ENCODE peak calls at places on chromosomes 11 and 22, in four cellular contexts. K is A549, F is K562, A is HepG2. M is an unnamed sample.

GRCh38 chr11:43943931-43944751 is 1.7 kb downstream of the C11orf96 start:
- DNase-seq in K (no peak), A (no peak), F (no peak), M (no peak)

GRCh38 chr11:2804701-2805387 is 80.7 kb downstream of the CDKN1C start:
- DNase-seq in K (no peak), A (no peak), F (no peak), M (no peak)

GRCh38 chr11:31803813-31804438 is 7.2 kb downstream of the PAX6 start:
- DNase-seq in K (no peak), F (no peak), A (no peak), M (no peak)

GRCh38 chr11:80783561-80783960 is 1342.7 kb upstream of the TENM4 start:
- DNase-seq in K (no peak), F (no peak), A (no peak), M (no peak)

GRCh38 chr11:78952188-78952587 is 377.5 kb upstream of the NARS2 start:
- DNase-seq in A (no peak), F (no peak), K (no peak), M (no peak)

GRCh38 chr11:2300290-2300935 is 1.3 kb downstream of the C11orf21 start:
- DNase-seq in F (no peak), A (no peak), K (no peak), M (no peak)

GRCh38 chr11:11981364-11981763 is 27.1 kb downstream of the DKK3 start:
- DNase-seq in K (no peak), A (no peak), F (no peak), M (no peak)

GRCh38 chr11:12195773-12196172 is 85.4 kb downstream of the MICAL2 start:
- DNase-seq in F (no peak), A (no peak), K (no peak), M (no peak)

GRCh38 chr11:114166897-114167323 is 107.4 kb downstream of the ZBTB16 start:
- DNase-seq in F (no peak), K (no peak), A (no peak), M (no peak)

GRCh38 chr11:102186836-102187235 is 76.6 kb downstream of the YAP1 start:
- DNase-seq in F (no peak), A (peak), K (no peak), M (no peak)

GRCh38 chr11:90646706-90647105 is 423.9 kb upstream of the CHORDC1 start:
- DNase-seq in K (no peak), F (no peak), A (no peak), M (no peak)

GRCh38 chr11:18065572-18065971 is 19.5 kb upstream of the TPH1 start:
- DNase-seq in A (no peak), F (no peak), K (no peak), M (no peak)

DNA sequence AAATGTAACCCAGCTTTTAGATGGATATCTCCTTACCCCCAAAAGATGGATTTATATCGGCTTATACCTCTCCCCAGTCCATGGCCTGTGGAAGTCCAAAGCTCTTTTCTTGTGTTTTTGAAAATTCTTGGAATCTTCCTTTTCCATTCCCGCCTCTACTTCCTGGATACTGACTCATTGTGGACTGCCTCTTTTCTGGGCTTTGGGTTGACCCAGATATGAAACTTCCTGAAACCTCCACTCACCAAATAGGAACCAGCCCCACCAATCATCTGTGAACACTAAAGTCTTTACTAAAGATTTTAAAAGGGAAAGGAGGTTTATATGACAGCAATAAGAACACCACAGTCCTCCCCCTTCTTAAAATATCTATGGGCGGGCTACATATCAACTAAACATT is 163.4 kb upstream of the SYN3 start:
- DNase-seq in F (no peak), A (no peak), K (no peak), M (no peak)
- TF ChIP-seq POLR2AphosphoS2 in F (no peak), A (no peak), K (no peak), M (no peak)

GRCh38 chr11:88520391-88520790 is 182.9 kb upstream of the CTSC start:
- DNase-seq in F (no peak), A (no peak), K (no peak), M (no peak)
- TF ChIP-seq POLR2AphosphoS2 in F (no peak), A (no peak), K (no peak), M (no peak)

GRCh38 chr11:26931881-26932280 is 62.0 kb upstream of the FIBIN start:
- DNase-seq in A (no peak), F (no peak), K (no peak), M (no peak)
- TF ChIP-seq POLR2AphosphoS2 in A (no peak), F (no peak), K (no peak), M (no peak)

GRCh38 chr22:48898524-48899377 is 928.9 kb downstream of the BRD1 start:
- DNase-seq in K (no peak), F (no peak), A (no peak), M (no peak)
- TF ChIP-seq POLR2AphosphoS2 in K (no peak), F (no peak), A (no peak), M (no peak)

DNA sequence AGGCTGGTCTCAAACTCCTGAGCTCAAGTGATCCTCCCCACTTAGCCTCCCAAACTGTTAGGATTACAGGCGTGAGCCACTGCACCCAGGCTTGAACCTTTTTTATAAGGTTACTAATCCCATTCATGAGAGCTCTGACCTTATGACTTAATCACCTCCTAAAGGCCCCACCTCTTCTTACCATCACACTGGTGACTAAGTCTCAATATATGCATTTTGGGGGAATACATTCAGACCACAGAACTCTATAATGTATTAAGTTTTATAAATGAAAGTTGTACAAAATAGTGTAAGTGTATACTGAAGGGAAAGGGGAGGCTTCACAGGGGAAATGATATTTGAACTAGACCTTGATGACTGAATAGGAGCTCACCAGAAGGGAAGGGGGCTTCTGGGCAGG is 28.4 kb upstream of the RBFOX2 start:
- DNase-seq in F (no peak), A (no peak), K (no peak), M (no peak)
- TF ChIP-seq POLR2AphosphoS2 in F (no peak), A (no peak), K (no peak), M (no peak)

GRCh38 chr22:38924197-38924952 is 33.0 kb upstream of the APOBEC3A start:
- DNase-seq in A (peak), K (peak), F (no peak), M (no peak)

GRCh38 chr22:38925571-38926041 is 31.8 kb upstream of the APOBEC3A start:
- DNase-seq in K (no peak), A (no peak), F (no peak), M (no peak)

GRCh38 chr22:38921801-38922200 is 35.6 kb upstream of the APOBEC3A start:
- DNase-seq in F (no peak), K (no peak), A (peak), M (no peak)

GRCh38 chr22:38923463-38924196 is 33.8 kb upstream of the APOBEC3A start:
- DNase-seq in F (peak), A (peak), K (peak), M (no peak)

DNA sequence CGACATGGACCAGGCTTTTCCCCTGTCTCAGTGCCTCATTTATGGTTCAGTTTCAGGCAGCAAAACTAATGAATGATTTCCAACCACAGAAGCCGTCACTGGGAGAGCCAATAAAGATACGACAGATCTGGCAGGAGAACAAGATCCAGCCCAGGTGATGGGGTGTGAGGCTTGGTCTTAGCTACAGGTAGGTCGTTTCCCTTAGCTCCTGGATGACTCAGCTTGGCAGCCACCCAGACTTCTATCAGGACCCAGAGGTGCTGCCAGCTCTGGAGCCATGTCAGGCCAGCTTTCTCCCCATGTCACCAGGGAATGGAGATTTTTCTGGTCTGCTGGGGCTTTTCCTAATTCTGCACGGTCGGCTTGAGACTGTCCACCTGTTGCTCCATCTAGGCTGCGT is 36.3 kb upstream of the APOBEC3A start:
- DNase-seq in K (no peak), A (no peak), F (no peak), M (no peak)
- TF ChIP-seq POLR2AphosphoS2 in K (no peak), A (no peak), F (no peak), M (no peak)

GRCh38 chr11:47907499-47907898 is 59.3 kb upstream of the NUP160 start:
- DNase-seq in F (no peak), A (no peak), K (no peak), M (no peak)
- TF ChIP-seq POLR2AphosphoS2 in F (no peak), A (no peak), K (no peak), M (no peak)

GRCh38 chr22:39212721-39213376 is 31.9 kb downstream of the PDGFB start:
- DNase-seq in A (peak), F (peak), K (peak), M (no peak)
- TF ChIP-seq POLR2AphosphoS2 in A (no peak), F (no peak), K (no peak), M (no peak)

M was measured in GM12878.